ENCODE peak calls at places on chromosomes 4 and X, in seven cellular contexts. Z is HepG2, X is HCT116, D is K562, Y is SK-N-SH, O is H1, R is GM12878. L is an unnamed sample.

GRCh38 chrX:107768051-107768450 is 7.5 kb downstream of the TSC22D3 start:
- DNase-seq in R (no peak), Y (no peak), O (no peak), Z (no peak), X (no peak), D (no peak), L (no peak)

GRCh38 chr4:5797866-5798265 is 86.9 kb downstream of the EVC start:
- DNase-seq in O (no peak), R (no peak), X (no peak), D (no peak), Z (no peak), Y (no peak), L (no peak)

GRCh38 chrX:40933132-40934078 is 151.8 kb upstream of the USP9X start:
- DNase-seq in X (no peak), R (peak; percentile 31), D (peak; percentile 83), O (no peak), Z (no peak), Y (peak; percentile 30), L (no peak)

GRCh38 chr4:72951628-72952027 is 117.9 kb downstream of the COX18 start:
- DNase-seq in R (no peak), Z (no peak), X (no peak), D (no peak), Y (no peak), O (no peak), L (no peak)

GRCh38 chr4:155544547-155544946 is 122.1 kb upstream of the GUCY1A1 start:
- DNase-seq in R (no peak), X (no peak), Y (no peak), D (no peak), O (no peak), Z (no peak), L (no peak)

GRCh38 chrX:80430826-80431501 is 10.7 kb downstream of the TENT5D start:
- DNase-seq in Z (no peak), Y (peak; percentile 1), D (peak; percentile 47), X (no peak), R (no peak), O (no peak), L (no peak)

GRCh38 chr4:145812902-145813301 is 125.7 kb downstream of the ZNF827 start:
- DNase-seq in Z (peak; percentile 7), O (no peak), R (no peak), X (peak; percentile 93), D (no peak), Y (no peak), L (no peak)

GRCh38 chr4:52577285-52577968 is 81.7 kb downstream of the USP46 start:
- DNase-seq in D (no peak), O (no peak), Y (no peak), Z (no peak), X (no peak), R (no peak), L (no peak)

GRCh38 chr4:57291911-57292310 is 181.7 kb upstream of the IGFBP7 start:
- DNase-seq in R (no peak), Z (no peak), X (no peak), D (no peak), O (no peak), Y (no peak), L (no peak)

GRCh38 chr4:88202443-88202842 is 44.0 kb upstream of the ABCG2 start:
- DNase-seq in Y (no peak), O (no peak), Z (no peak), D (no peak), X (no peak), R (no peak), L (no peak)

GRCh38 chrX:107787827-107788226 is 10.3 kb downstream of the NCBP2L start:
- DNase-seq in O (no peak), Z (no peak), R (no peak), D (no peak), X (no peak), Y (no peak), L (no peak)

GRCh38 chr4:162056947-162057346 is 106.9 kb downstream of the FSTL5 start:
- DNase-seq in D (no peak), Y (peak; percentile 7), R (no peak), Z (no peak), O (no peak), X (no peak), L (no peak)

GRCh38 chr4:55920571-55920970 is 28.2 kb upstream of the CEP135 start:
- DNase-seq in R (no peak), O (no peak), D (no peak), Z (no peak), X (no peak), Y (no peak), L (no peak)

GRCh38 chr4:185936650-185937376 is 124.8 kb upstream of the SORBS2 start:
- DNase-seq in Z (no peak), O (no peak), Y (no peak), D (no peak), R (no peak), X (no peak), L (no peak)

GRCh38 chr4:107654694-107655093 is 65.3 kb downstream of the PAPSS1 start:
- DNase-seq in Z (peak; percentile 6), D (peak; percentile 21), X (no peak), R (no peak), O (no peak), Y (no peak), L (no peak)

DNA sequence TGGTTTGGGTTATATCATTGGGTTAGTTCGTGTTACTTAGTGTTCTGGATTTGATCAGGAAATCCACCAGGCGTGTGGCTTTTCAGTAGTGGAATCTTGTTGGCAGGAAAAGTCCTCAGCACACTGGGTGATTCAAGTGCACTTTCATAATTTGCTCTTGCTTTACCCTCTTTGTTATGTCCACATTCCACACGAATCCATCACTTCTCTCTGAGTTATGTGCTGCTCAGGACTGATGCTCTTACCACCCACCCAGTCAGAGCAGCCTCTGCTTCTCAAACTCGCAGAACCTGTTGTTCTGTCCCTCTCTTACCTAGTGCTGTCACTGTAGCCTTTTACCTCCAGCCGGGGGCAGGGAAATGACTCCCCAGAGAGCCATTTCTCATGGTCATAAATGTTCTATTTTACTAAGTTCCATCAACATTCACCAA is 37.2 kb upstream of the SCRG1 start:
- DNase-seq in O (no peak), Y (no peak), Z (no peak), D (no peak), R (no peak), X (no peak), L (no peak)
- TF ChIP-seq JUND in O (no peak), Y (peak; percentile 11), Z (no peak), D (no peak), R (no peak), X (no peak), L (no peak)

GRCh38 chr4:149884046-149884445 is 68.4 kb upstream of the IQCM start:
- DNase-seq in Y (no peak), R (no peak), D (no peak), Z (no peak), O (no peak), X (no peak), L (no peak)
- TF ChIP-seq JUND in Y (no peak), R (no peak), D (no peak), Z (no peak), O (no peak), X (no peak), L (no peak)

DNA sequence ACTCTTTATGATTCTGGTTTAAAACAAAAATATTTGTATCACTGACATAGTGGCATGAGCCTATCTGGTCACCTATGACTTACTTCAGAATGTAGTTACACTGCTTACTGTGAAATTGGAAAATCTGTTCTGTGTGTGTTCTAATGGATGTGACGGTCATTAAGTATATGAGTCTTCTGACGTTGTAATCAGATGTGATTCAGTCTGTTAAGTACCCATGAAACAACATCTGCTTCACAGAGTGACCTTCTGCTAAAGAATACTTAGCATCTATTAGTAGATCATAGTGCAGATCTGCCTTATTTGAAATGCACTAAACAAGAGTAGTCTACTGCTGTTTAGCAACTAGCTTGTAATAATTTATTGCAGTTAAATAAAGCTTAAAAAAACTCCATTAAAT is 317.1 kb downstream of the DCTD start:
- DNase-seq in Y (peak; percentile 68), O (no peak), Z (no peak), R (no peak), D (no peak), X (no peak), L (no peak)
- TF ChIP-seq JUND in Y (no peak), O (no peak), Z (no peak), R (no peak), D (no peak), X (no peak), L (no peak)

GRCh38 chr4:46387956-46388355 is 2.0 kb downstream of the GABRA2 start:
- DNase-seq in X (no peak), Y (no peak), D (no peak), Z (no peak), R (no peak), O (no peak), L (no peak)

GRCh38 chr4:46392421-46392820 is 2.5 kb upstream of the GABRA2 start:
- DNase-seq in R (no peak), O (no peak), X (no peak), Z (no peak), D (no peak), Y (peak; percentile 7), L (no peak)

GRCh38 chr4:46388860-46389259 is 1.1 kb downstream of the GABRA2 start:
- DNase-seq in D (no peak), R (no peak), X (no peak), O (no peak), Y (no peak), Z (no peak), L (no peak)

GRCh38 chr4:46389301-46389761 is 597 bp downstream of the GABRA2 start:
- DNase-seq in O (no peak), X (no peak), Z (peak; percentile 2), R (no peak), D (no peak), Y (peak; percentile 15), L (peak; percentile 22)

DNA sequence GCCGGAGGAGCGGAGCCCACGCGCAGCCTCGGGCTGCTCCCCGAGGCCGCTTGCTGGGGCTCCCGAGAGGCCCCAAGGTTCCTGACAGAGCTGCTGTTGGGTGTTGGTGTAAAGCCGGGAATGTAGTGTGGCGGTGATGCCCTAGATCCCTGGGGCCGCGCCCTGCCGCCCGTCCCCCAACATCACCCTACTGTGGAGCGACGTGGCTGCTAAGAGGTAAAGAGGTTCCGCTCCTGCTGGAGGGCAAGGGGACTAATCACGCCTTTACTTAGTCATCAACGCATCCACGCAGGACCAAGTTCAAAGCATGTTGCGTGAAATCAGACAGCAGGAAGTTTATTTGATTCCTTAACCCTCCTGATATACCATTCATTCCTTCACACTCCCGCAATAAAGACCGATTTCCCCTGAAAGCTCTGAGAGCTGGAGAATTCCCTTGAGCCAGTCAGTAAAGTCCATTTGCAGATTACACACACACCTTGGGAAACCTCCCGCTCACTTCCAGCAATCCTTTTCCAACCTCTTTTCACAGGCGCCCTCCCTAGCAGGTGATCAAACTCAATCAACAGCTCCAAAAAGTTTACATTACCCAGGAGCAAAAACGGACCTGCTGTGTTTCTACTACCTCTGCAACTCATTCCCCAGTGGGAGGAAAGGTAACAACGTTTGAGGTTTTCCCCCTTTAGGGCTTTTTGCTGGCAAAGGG is 578 bp upstream of the GABRA2 start:
- DNase-seq in Y (no peak), D (no peak), X (no peak), Z (no peak), R (no peak), O (no peak), L (no peak)
- TF ChIP-seq JUND in Y (no peak), D (no peak), X (no peak), Z (no peak), R (no peak), O (no peak), L (no peak)

DNA sequence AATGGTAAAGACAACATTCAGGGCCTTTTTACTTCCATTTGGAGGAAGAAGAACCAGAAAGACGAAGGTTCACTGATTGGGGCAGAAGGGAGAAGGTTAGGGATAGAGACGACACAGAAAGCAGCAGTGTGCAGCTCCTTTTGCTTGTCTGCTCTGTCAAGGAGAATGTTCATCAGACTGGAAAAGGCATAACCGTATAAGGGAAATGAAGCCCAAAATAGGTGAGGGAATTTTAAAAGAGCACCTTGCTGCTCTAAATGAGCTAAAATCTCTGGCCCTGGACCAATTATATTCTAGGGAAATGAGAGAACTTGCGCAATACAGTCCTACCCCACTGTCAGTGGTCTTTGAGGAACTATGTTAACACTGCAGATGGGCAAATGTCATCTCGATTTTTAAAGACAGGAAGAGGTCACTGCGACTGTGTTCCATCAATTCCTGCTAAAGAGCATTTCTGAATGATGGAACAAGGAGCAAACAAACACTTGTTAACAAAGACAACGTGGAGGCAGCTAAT is 909.8 kb upstream of the FTHL17 start:
- DNase-seq in O (no peak), Y (no peak), X (no peak), D (no peak), Z (no peak), R (no peak), L (no peak)
- TF ChIP-seq JUND in O (no peak), Y (no peak), X (no peak), D (no peak), Z (no peak), R (no peak), L (no peak)